ENCODE peak calls at places on chromosome 19, in nine cellular contexts. D, U, Q, R, L, B, W, T and V are unnamed samples.

GRCh38 chr19:8866344-8866743 is 34.2 kb downstream of the MBD3L1 start:
- DNase-seq in D (no peak), U (no peak), Q (no peak), R (no peak), L (no peak), B (no peak), W (no peak), T (no peak), V (no peak)

GRCh38 chr19:1747285-1748114 is 5.8 kb upstream of the ONECUT3 start:
- DNase-seq in D (peak), U (peak), Q (no peak), R (peak), L (no peak), B (no peak), W (peak), T (peak), V (peak)

GRCh38 chr19:55443045-55443823 is at the start of gene SHISA7:
- DNase-seq in D (no peak), U (no peak), Q (no peak), R (peak), L (no peak), B (no peak), W (no peak), T (peak), V (no peak)

GRCh38 chr19:7904074-7905020 is 670 bp downstream of the MAP2K7 start:
- DNase-seq in D (peak), U (no peak), Q (peak), R (no peak), L (peak), B (peak), W (no peak), T (no peak), V (no peak)

GRCh38 chr19:8208710-8209110 is 460 bp upstream of the CERS4 start:
- DNase-seq in D (no peak), U (no peak), Q (no peak), R (no peak), L (peak), B (no peak), W (no peak), T (no peak), V (no peak)

GRCh38 chr19:17863520-17864182 is 3.9 kb downstream of the RPL18A start:
- DNase-seq in D (no peak), U (no peak), Q (no peak), R (no peak), L (no peak), B (no peak), W (no peak), T (no peak), V (no peak)

GRCh38 chr19:37988758-37989635 is 82.0 kb downstream of the SIPA1L3 start:
- DNase-seq in D (peak), U (no peak), Q (no peak), R (no peak), L (no peak), B (no peak), W (peak), T (no peak), V (no peak)

GRCh38 chr19:51664997-51665396 is 18.4 kb upstream of the SIGLEC14 start:
- DNase-seq in D (no peak), U (peak), Q (no peak), R (peak), L (no peak), B (no peak), W (peak), T (no peak), V (peak)

GRCh38 chr19:3708207-3708931 is at the start of gene TJP3:
- DNase-seq in D (no peak), U (peak), Q (no peak), R (peak), L (no peak), B (peak), W (no peak), T (no peak), V (peak)

GRCh38 chr19:30123109-30123508 is 181.1 kb downstream of the URI1 start:
- DNase-seq in D (no peak), U (no peak), Q (no peak), R (no peak), L (no peak), B (no peak), W (no peak), T (no peak), V (no peak)

GRCh38 chr19:53581871-53582279 is 43.9 kb downstream of the ZNF331 start:
- DNase-seq in D (no peak), U (no peak), Q (no peak), R (no peak), L (no peak), B (peak), W (no peak), T (no peak), V (no peak)

GRCh38 chr19:47228937-47229673 is 1.9 kb downstream of the BBC3 start:
- DNase-seq in D (peak), U (peak), Q (peak), R (no peak), L (no peak), B (no peak), W (peak), T (no peak), V (no peak)

GRCh38 chr19:30149300-30149699 is 207.3 kb downstream of the URI1 start:
- DNase-seq in D (no peak), U (no peak), Q (no peak), R (no peak), L (no peak), B (no peak), W (no peak), T (no peak), V (no peak)

GRCh38 chr19:37691881-37692504 is 27.6 kb downstream of the ZNF607 start:
- DNase-seq in D (peak), U (peak), Q (peak), R (no peak), L (peak), B (peak), W (peak), T (peak), V (peak)

GRCh38 chr19:28292822-28293500 is 920.0 kb downstream of the UQCRFS1 start:
- DNase-seq in D (no peak), U (peak), Q (no peak), R (no peak), L (no peak), B (no peak), W (no peak), T (no peak), V (no peak)
- H3K4me3 ChIP-seq in D (no peak), U (no peak), Q (no peak), R (no peak), L (no peak), B (no peak), W (no peak), T (no peak), V (no peak)

DNA sequence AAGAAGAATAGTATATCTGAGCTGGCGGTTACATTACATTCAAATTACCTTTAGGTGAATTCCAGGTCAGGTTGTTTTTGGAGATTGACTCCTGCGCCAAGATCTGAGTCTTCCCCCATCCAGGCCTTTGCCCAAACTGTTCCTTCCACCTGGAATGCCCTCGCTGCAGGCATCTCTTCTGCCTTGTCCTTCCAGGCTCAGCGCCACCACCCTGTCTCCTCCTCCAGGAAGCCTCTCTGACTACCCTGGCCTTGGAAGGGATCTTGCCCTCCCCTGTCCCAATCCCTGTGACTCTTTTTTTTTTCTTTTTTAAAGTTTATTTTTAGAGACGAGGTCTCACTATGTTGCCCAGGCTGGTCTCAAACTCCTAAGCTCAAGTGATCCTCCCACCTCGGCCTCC is 1.7 kb upstream of the HOMER3 start:
- DNase-seq in D (no peak), U (no peak), Q (no peak), R (no peak), L (no peak), B (no peak), W (no peak), T (no peak), V (no peak)
- TF ChIP-seq CTCF in D (no peak), U (no peak), Q (no peak), R (no peak), L (no peak), B (no peak), W (no peak), T (no peak), V (no peak)

GRCh38 chr19:676007-676342 is 217 bp upstream of the FSTL3 start:
- DNase-seq in D (no peak), U (no peak), Q (no peak), R (no peak), L (peak), B (no peak), W (no peak), T (no peak), V (no peak)
- H3K4me3 ChIP-seq in D (peak), U (peak), Q (peak), R (peak), L (peak), B (no peak), W (peak), T (peak), V (peak)

GRCh38 chr19:44677019-44677809 is 5.9 kb downstream of the CEACAM19 start:
- DNase-seq in D (peak), U (peak), Q (no peak), R (peak), L (no peak), B (no peak), W (peak), T (peak), V (peak)

GRCh38 chr19:44682807-44683206 is 11.5 kb downstream of the CEACAM19 start:
- DNase-seq in D (no peak), U (no peak), Q (no peak), R (no peak), L (no peak), B (no peak), W (no peak), T (no peak), V (no peak)

GRCh38 chr19:44683434-44684210 is 12.3 kb downstream of the CEACAM19 start:
- DNase-seq in D (no peak), U (no peak), Q (no peak), R (no peak), L (no peak), B (no peak), W (no peak), T (no peak), V (no peak)

GRCh38 chr19:44681992-44682790 is 10.9 kb downstream of the CEACAM19 start:
- DNase-seq in D (no peak), U (no peak), Q (no peak), R (no peak), L (no peak), B (no peak), W (no peak), T (no peak), V (no peak)

DNA sequence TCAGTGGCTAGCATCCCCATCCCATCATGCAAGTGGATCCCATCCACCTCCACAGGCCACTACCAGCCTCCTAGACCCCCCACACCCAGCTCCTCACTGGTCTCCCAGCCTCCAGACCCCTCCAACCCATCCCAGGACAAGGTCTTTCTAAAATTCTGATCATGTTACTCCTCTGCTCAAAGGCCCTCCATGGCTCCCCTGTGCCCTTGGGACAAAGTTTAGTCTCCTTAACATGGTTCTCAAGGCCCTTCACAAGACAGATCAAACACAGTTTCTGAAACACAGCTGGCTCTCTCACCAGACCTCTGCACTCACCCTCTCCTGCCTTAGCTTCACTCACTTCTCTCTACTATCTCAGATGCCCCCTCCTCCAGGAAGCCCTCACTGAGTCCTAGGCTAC is 9.3 kb downstream of the CEACAM19 start:
- DNase-seq in D (no peak), U (no peak), Q (no peak), R (no peak), L (no peak), B (no peak), W (no peak), T (no peak), V (no peak)
- TF ChIP-seq CTCF in D (no peak), U (no peak), Q (no peak), R (no peak), L (no peak), B (no peak), W (no peak), T (no peak), V (no peak)

DNA sequence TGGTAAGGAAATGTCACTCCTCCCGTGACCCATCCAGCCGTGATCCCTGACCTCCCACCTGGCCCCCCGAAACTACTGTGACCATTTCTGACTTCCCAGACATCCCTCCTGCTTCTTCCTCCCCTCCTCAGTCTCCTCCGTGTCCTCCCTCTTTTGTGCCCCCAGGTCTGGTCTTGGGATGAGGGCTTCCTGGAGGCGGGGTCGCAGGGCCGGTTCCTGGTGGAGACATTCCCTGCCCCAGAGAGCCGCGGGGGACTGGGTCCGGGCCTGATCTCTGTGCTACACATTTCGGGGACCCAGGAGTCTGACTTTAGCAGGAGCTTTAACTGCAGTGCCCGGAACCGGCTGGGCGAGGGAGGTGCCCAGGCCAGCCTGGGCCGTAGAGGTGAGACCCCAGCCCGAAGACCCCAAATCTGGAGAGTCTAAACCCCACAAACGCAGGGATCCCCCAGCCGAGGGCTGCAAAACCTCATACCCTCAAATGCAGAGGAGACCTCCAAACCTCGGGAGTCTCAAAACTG is 5.0 kb downstream of the KIRREL2 start:
- DNase-seq in D (no peak), U (no peak), Q (no peak), R (no peak), L (no peak), B (no peak), W (no peak), T (no peak), V (no peak)
- H3K4me3 ChIP-seq in D (no peak), U (no peak), Q (no peak), R (no peak), L (no peak), B (no peak), W (no peak), T (no peak), V (no peak)

DNA sequence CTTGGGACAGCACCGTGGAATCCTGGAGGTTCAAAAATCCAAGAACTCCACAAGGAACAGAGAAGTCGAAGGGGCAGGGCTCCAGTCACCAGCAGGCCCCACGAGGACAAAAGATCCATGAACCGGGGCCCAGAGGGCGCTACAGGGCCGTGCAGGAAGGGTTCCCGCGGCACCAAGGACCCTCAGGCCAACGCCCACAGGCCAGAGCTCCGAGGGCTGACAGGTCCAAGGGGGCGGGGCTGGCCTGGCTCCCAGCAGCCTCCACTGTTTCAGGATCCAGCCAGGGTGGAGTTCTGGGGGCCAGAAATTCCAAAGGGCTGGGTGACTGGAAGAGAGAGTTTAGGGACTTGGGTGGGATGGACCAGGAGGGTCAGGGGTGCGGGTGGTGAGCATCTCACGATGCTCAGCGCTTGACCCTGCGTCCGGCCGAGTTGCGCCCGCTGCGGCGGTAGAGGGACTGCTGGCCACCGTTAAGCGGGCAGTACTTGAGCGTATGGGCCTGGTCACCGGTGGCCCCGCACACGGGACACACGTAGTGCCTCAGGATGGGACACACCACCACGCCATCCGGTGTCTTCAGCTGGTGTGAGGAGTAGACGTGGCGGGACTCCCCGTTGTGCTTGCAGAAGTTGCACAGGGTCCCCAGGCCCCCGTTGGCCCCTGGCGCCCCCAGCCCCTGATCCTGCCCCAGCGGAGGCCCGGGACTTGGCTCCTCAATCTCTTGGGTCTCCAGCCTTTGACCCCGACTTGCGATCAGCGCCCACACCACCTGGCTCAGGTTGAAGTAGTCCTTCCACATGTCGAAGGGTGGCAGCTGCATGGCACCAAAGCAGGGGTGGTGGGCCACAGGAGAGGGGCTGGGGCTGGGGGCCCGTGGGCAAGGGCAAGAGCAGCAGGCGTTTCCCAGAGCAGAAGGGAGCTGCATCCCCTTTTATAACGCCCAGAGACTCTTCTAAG is at the start of gene NANOS2:
- DNase-seq in D (no peak), U (no peak), Q (no peak), R (peak), L (no peak), B (no peak), W (no peak), T (no peak), V (no peak)
- TF ChIP-seq CTCF in D (peak), U (no peak), Q (no peak), R (peak), L (no peak), B (no peak), W (peak), T (no peak), V (no peak)

GRCh38 chr19:14700711-14701110 is 10.9 kb downstream of the ZNF333 start:
- DNase-seq in D (no peak), U (no peak), Q (no peak), R (no peak), L (no peak), B (no peak), W (no peak), T (no peak), V (no peak)
- H3K4me3 ChIP-seq in D (no peak), U (no peak), Q (no peak), R (no peak), L (no peak), B (no peak), W (no peak), T (no peak), V (no peak)